ENCODE peak calls at places on chromosomes 13 and 19, in nine cellular contexts. P, N, G, K, D, T, Z, A and W are unnamed samples. For H3K4me1, the result is how much of the 10 kb centered on the place peaks cover.

GRCh38 chr19:2274937-2275535 is 6.9 kb downstream of the PEAK3 start:
- DNase-seq in T (peak), P (peak), A (peak), D (peak), G (peak), N (no peak), K (peak), Z (peak), W (no peak)

GRCh38 chr19:41957838-41958366 is 1.2 kb downstream of the RABAC1 start:
- DNase-seq in P (peak), Z (peak), D (peak), N (no peak), T (peak), G (peak), K (peak), A (peak), W (peak)

GRCh38 chr19:30155529-30156200 is 213.6 kb downstream of the URI1 start:
- DNase-seq in K (peak), T (no peak), P (no peak), A (no peak), Z (no peak), G (no peak), N (no peak), D (no peak), W (no peak)

GRCh38 chr19:50290011-50290410 is 39.2 kb downstream of the KCNC3 start:
- DNase-seq in T (no peak), D (no peak), P (no peak), N (no peak), K (no peak), A (no peak), Z (no peak), G (no peak), W (no peak)

GRCh38 chr19:32869369-32870153 is at the start of gene SLC7A9:
- DNase-seq in P (no peak), N (no peak), Z (peak), K (no peak), T (no peak), D (no peak), A (no peak), G (no peak), W (no peak)

GRCh38 chr13:78589206-78589605 is 14.1 kb downstream of the POU4F1 start:
- DNase-seq in Z (peak), T (peak), A (peak), G (no peak), D (no peak), P (no peak), N (no peak), K (no peak), W (no peak)

GRCh38 chr19:3526507-3527244 is 12.3 kb upstream of the TEKTIP1 start:
- DNase-seq in P (no peak), T (no peak), G (no peak), Z (no peak), N (no peak), K (no peak), A (no peak), D (peak), W (no peak)

GRCh38 chr19:13684021-13684420 is 80.3 kb upstream of the MRI1 start:
- DNase-seq in N (no peak), K (no peak), Z (no peak), G (no peak), D (no peak), P (no peak), T (no peak), A (no peak), W (no peak)

GRCh38 chr19:38850976-38851621 is 1.3 kb upstream of the HNRNPL start:
- DNase-seq in A (no peak), T (no peak), N (no peak), Z (peak), D (peak), K (no peak), P (peak), G (no peak), W (no peak)

GRCh38 chr19:18846862-18847515 is 15.2 kb downstream of the UPF1 start:
- DNase-seq in Z (peak), D (peak), T (peak), N (no peak), G (peak), K (peak), A (peak), P (peak), W (no peak)

GRCh38 chr13:83286737-83287136 is 595.5 kb downstream of the SLITRK1 start:
- DNase-seq in Z (no peak), A (no peak), N (no peak), T (peak), D (no peak), G (peak), K (no peak), P (no peak), W (no peak)

GRCh38 chr13:50214514-50214913 is 199.3 kb downstream of the KCNRG start:
- DNase-seq in T (no peak), A (no peak), K (no peak), P (no peak), Z (no peak), N (no peak), G (no peak), D (no peak), W (no peak)

GRCh38 chr13:25732146-25732865 is 319.5 kb downstream of the SHISA2 start:
- DNase-seq in K (no peak), P (no peak), G (no peak), N (no peak), D (no peak), A (peak), Z (no peak), T (peak), W (no peak)

GRCh38 chr19:33403221-33403972 is 29.9 kb downstream of the CEBPG start:
- DNase-seq in D (peak), K (peak), P (peak), N (no peak), Z (peak), T (no peak), A (no peak), G (no peak), W (no peak)

GRCh38 chr19:19267305-19267704 is 5.8 kb downstream of the TM6SF2 start:
- DNase-seq in G (no peak), T (no peak), K (no peak), D (no peak), P (no peak), Z (no peak), N (no peak), A (no peak), W (no peak)

GRCh38 chr19:8806661-8807060 is 25.4 kb downstream of the ZNF558 start:
- DNase-seq in A (no peak), Z (no peak), T (no peak), P (no peak), G (peak), K (no peak), D (no peak), N (no peak), W (no peak)

GRCh38 chr19:28881616-28882015 is 331.3 kb downstream of the UQCRFS1 start:
- DNase-seq in A (no peak), Z (no peak), D (no peak), N (no peak), T (no peak), G (no peak), P (no peak), K (no peak), W (no peak)

GRCh38 chr19:41866284-41866683 is 6.2 kb downstream of the RPS19 start:
- DNase-seq in K (no peak), A (no peak), P (no peak), D (no peak), T (no peak), N (no peak), Z (no peak), G (no peak), W (no peak)

GRCh38 chr13:91166714-91167511 is 180.6 kb upstream of the MIR17HG start:
- DNase-seq in A (no peak), Z (no peak), K (peak), T (no peak), G (no peak), D (no peak), P (no peak), N (no peak), W (no peak)

GRCh38 chr19:12833747-12834417 is 497 bp downstream of the RTBDN start:
- DNase-seq in D (peak), K (peak), T (peak), A (no peak), Z (no peak), P (no peak), G (no peak), N (no peak), W (no peak)

GRCh38 chr13:23292596-23292995 is 111.8 kb downstream of the SGCG start:
- DNase-seq in P (no peak), K (no peak), A (peak), Z (no peak), T (peak), D (no peak), G (no peak), N (no peak), W (no peak)

GRCh38 chr13:66853559-66853958 is 376.6 kb downstream of the PCDH9 start:
- DNase-seq in T (no peak), Z (no peak), G (no peak), A (no peak), D (no peak), K (no peak), N (no peak), P (no peak), W (no peak)

GRCh38 chr13:45882626-45883025 is 31.1 kb upstream of the SIAH3 start:
- DNase-seq in K (no peak), Z (no peak), D (no peak), P (no peak), G (no peak), T (no peak), N (no peak), A (peak), W (no peak)

GRCh38 chr13:112771877-112772538 is 82.2 kb downstream of the ATP11A start:
- DNase-seq in G (no peak), Z (no peak), N (no peak), K (no peak), D (no peak), P (no peak), A (no peak), T (no peak), W (no peak)

GRCh38 chr19:42555801-42556200 is 27.5 kb upstream of the CEACAM1 start:
- DNase-seq in G (no peak), N (no peak), A (no peak), K (no peak), P (no peak), D (peak), T (no peak), Z (no peak), W (no peak)

GRCh38 chr13:73401769-73402168 is 343.0 kb downstream of the KLF5 start:
- DNase-seq in P (no peak), A (no peak), Z (no peak), G (peak), N (no peak), T (no peak), K (no peak), D (no peak), W (no peak)

GRCh38 chr19:32029235-32029634 is 316.2 kb upstream of the ZNF507 start:
- DNase-seq in T (no peak), D (no peak), N (no peak), P (no peak), G (no peak), Z (no peak), A (no peak), K (no peak), W (no peak)

GRCh38 chr19:53789708-53790678 is 34.1 kb downstream of the NLRP12 start:
- DNase-seq in K (no peak), T (no peak), N (no peak), D (no peak), Z (no peak), P (no peak), G (no peak), A (no peak), W (no peak)

GRCh38 chr13:57264965-57265364 is 98.0 kb downstream of the PRR20E start:
- DNase-seq in P (no peak), K (no peak), T (no peak), A (no peak), Z (no peak), G (no peak), D (no peak), N (no peak), W (no peak)

GRCh38 chr13:97496511-97496910 is 62.5 kb downstream of the RAP2A start:
- DNase-seq in A (no peak), N (no peak), P (no peak), K (no peak), G (no peak), T (peak), Z (no peak), D (no peak), W (no peak)

GRCh38 chr19:55519461-55520311 is 17.2 kb downstream of the SBK2 start:
- DNase-seq in T (peak), K (no peak), G (peak), D (no peak), A (peak), Z (no peak), N (no peak), P (no peak), W (peak)

GRCh38 chr19:16024266-16025107 is 51.8 kb upstream of the TPM4 start:
- DNase-seq in N (no peak), P (no peak), G (no peak), K (no peak), T (no peak), D (no peak), Z (peak), A (no peak), W (no peak)

GRCh38 chr19:39481676-39482075 is 1.0 kb downstream of the TIMM50 start:
- DNase-seq in P (no peak), D (no peak), N (no peak), G (no peak), A (no peak), Z (no peak), T (no peak), K (no peak), W (no peak)

GRCh38 chr19:52640916-52641315 is 2.8 kb upstream of the ZNF83 start:
- DNase-seq in T (peak), G (no peak), A (no peak), K (peak), N (no peak), D (no peak), P (no peak), Z (no peak), W (no peak)

GRCh38 chr19:45446295-45446694 is 21.5 kb upstream of the FOSB start:
- DNase-seq in N (no peak), Z (no peak), K (no peak), G (peak), P (no peak), D (no peak), T (peak), A (peak), W (no peak)

GRCh38 chr19:13031917-13032623 is 36.8 kb downstream of the NFIX start:
- DNase-seq in G (no peak), A (peak), Z (peak), T (no peak), P (no peak), K (no peak), N (no peak), D (no peak), W (no peak)

GRCh38 chr13:59533561-59534337 is 630.0 kb downstream of the DIAPH3 start:
- DNase-seq in N (no peak), T (no peak), P (no peak), A (peak), Z (no peak), K (no peak), D (no peak), G (peak), W (peak)

GRCh38 chr19:11168568-11168967 is 13.0 kb upstream of the SPC24 start:
- DNase-seq in A (peak), N (no peak), G (peak), T (peak), P (no peak), Z (no peak), D (no peak), K (no peak), W (peak)

DNA sequence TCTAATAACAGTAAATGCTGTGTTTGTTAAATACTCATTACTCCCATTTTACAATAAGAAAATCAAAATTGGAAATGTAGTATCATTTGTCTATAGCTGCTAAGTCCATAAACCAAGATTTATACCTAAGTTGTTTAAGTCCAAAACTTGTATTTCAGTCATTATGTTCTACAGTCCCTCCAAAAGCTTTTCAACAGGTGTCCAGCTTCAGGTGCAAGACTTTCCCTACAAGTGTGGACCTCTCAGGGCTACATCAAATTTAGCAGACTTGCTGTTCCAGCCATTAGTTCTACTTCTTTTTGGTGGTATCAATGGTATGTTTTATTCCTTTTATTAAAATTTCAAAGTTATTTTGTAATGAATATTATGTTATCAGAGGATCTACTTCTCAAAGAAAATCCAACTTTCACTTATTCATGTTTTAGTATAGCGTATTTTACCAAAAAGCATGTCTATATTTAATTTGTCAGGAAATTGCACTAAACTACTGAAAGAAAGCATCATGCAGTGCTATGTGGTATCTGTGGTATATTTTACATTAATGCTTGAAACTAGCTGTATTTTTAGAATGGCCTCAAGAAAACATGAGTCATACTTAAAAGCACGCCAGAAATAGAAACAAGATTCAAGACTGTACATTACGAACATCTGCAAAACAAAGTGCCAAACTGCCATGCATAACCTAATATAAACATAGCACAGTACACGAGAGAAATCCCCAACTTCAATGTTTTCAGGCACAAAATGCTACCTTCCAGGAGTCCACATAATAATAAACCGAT is 44.5 kb downstream of the VWA8 start:
- DNase-seq in T (peak), Z (no peak), P (no peak), K (no peak), D (no peak), G (no peak), N (no peak), A (peak), W (no peak)
- H3K4me3 ChIP-seq in T (no peak), Z (no peak), P (no peak), K (no peak), D (no peak), G (no peak), N (no peak), A (peak), W (no peak)

GRCh38 chr19:1066748-1067340 is at the start of gene ARHGAP45:
- DNase-seq in K (no peak), P (no peak), T (no peak), D (peak), A (no peak), Z (peak), N (no peak), G (no peak), W (no peak)
- H3K4me1 ChIP-seq in K (under half), P (under half), T (under half), D (under half), A (under half), Z (under half), N (half or more), G (under half), W (under half)

GRCh38 chr13:34159946-34160345 is 342.0 kb downstream of the RFC3 start:
- DNase-seq in T (no peak), P (no peak), G (no peak), D (no peak), N (no peak), A (no peak), Z (no peak), K (no peak), W (no peak)
- H3K4me3 ChIP-seq in T (no peak), P (no peak), G (no peak), D (no peak), N (no peak), A (no peak), Z (no peak), K (no peak), W (no peak)

GRCh38 chr19:27796073-27796472 is 1416.9 kb downstream of the UQCRFS1 start:
- DNase-seq in G (no peak), Z (no peak), K (no peak), T (no peak), N (no peak), A (no peak), P (no peak), D (no peak), W (no peak)
- H3K4me1 ChIP-seq in G (under half), Z (under half), K (under half), T (under half), N (under half), A (under half), P (under half), D (under half), W (under half)

GRCh38 chr19:57941593-57941992 is 5.9 kb downstream of the ZNF256 start:
- DNase-seq in K (no peak), D (no peak), P (no peak), T (no peak), G (no peak), Z (no peak), A (no peak), N (no peak), W (no peak)

GRCh38 chr19:57934820-57935665 is at the start of gene ZNF418:
- DNase-seq in G (peak), D (no peak), P (peak), Z (peak), A (peak), N (no peak), K (peak), T (peak), W (peak)

DNA sequence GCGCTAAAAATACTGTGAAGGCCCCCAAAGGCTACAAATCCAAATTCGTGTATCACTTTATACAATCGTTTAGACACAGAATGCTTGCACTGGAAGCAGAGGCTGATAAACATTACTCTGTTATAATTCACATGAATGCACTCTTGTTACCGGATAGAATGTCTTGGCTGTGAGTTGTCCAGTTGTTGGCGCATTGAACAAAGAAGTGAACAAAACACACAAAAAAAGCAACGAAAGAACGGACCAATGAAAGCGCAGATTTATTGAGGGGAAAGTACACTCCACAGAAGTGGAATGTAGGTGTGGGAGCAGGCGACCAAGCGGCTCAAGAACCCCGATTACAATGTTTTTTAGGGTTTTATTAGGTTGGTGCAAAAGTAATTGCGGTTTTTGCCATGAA is 529 bp upstream of the ZNF418 start:
- DNase-seq in A (no peak), G (no peak), N (no peak), Z (no peak), K (no peak), T (no peak), P (no peak), D (no peak), W (no peak)
- H3K4me3 ChIP-seq in A (no peak), G (no peak), N (no peak), Z (no peak), K (no peak), T (no peak), P (no peak), D (no peak), W (peak)

DNA sequence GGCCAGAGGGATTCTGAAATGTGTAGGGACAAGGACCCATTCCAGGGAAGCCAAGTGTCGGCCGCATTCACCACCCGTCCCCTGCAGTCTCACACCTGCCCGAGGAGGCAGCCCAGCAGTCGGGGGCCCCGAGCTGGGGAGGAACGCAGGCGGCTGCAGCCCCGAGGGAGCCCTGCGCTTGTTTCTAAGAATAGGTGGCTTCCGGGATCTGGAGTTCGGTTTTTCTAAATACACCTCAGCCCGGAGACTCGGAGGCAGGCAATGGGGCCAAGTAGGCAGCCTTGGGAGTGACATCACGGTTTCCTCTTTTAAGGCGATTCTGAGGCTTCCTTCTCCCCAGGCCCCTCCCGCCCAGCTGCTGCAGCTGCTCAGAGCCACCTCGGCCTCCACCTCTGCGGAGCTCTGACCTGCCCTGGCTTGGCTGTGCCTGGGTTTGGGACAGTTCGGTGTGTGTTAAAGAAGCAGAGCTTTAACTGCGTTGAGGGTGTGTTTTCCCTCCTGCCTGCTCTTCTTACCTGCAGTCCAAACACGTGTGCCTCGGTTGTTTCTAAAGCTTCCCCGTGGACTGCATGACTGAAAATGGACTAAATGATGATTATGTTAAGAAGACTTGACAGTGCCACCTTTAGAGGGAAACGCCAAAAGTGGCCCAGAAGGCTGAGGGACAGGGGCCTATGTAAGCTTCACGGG is 80.5 kb downstream of the COL4A2 start:
- DNase-seq in P (no peak), G (no peak), T (peak), K (no peak), Z (no peak), D (peak), N (no peak), A (no peak), W (no peak)
- H3K4me1 ChIP-seq in P (under half), G (under half), T (under half), K (under half), Z (under half), D (under half), N (under half), A (under half), W (under half)

GRCh38 chr19:1253514-1254080 is 5.2 kb downstream of the MIDN start:
- DNase-seq in D (no peak), N (no peak), K (no peak), G (peak), T (no peak), Z (no peak), A (peak), P (no peak), W (no peak)
- H3K4me3 ChIP-seq in D (no peak), N (peak), K (peak), G (peak), T (no peak), Z (peak), A (peak), P (peak), W (peak)

GRCh38 chr19:47098608-47099007 is 15.0 kb downstream of the ZC3H4 start:
- DNase-seq in N (no peak), T (no peak), Z (no peak), D (no peak), G (no peak), K (no peak), A (no peak), P (no peak), W (no peak)
- H3K4me1 ChIP-seq in N (half or more), T (under half), Z (under half), D (under half), G (under half), K (under half), A (under half), P (under half), W (under half)